ENCODE peak calls at places on chromosomes 16 and 17, in nine cellular contexts. R is MM.1S, M is SK-N-SH, W is MCF 10A, F is fibroblast of the aortic adventitia, S is HFFc6, Z is type B pancreatic cell, C is transverse colon, J is left ventricle myocardium inferior. T is an unnamed sample.

GRCh38 chr16:85112364-85112763 is at the start of gene CIBAR2:
- DNase-seq in C (no peak), M (peak), S (no peak), Z (no peak), J (no peak), W (no peak), R (no peak), F (no peak), T (no peak)

GRCh38 chr16:30813821-30814189 is 26.8 kb upstream of the ZNF629 start:
- DNase-seq in J (no peak), S (no peak), W (no peak), Z (no peak), M (no peak), F (no peak), R (no peak), C (no peak), T (no peak)

GRCh38 chr17:19978206-19978802 is 676 bp upstream of the AKAP10 start:
- DNase-seq in C (no peak), S (no peak), M (no peak), F (peak), J (no peak), R (peak), W (no peak), Z (no peak), T (no peak)

GRCh38 chr17:80539022-80539421 is 5.6 kb upstream of the RPTOR start:
- DNase-seq in M (no peak), W (no peak), R (no peak), J (no peak), S (no peak), F (no peak), Z (no peak), C (no peak), T (no peak)

GRCh38 chr17:7281953-7282751 is 634 bp downstream of the SLC2A4 start:
- DNase-seq in R (no peak), C (no peak), W (no peak), M (peak), S (no peak), F (no peak), Z (no peak), J (peak), T (no peak)

GRCh38 chr17:39669897-39670735 is 1.9 kb downstream of the PNMT start:
- DNase-seq in W (no peak), Z (no peak), F (no peak), R (no peak), S (no peak), J (no peak), M (peak), C (no peak), T (no peak)

GRCh38 chr17:41452276-41452675 is 11.5 kb upstream of the KRT38 start:
- DNase-seq in F (no peak), S (no peak), J (no peak), C (no peak), M (no peak), W (no peak), Z (no peak), R (no peak), T (no peak)

GRCh38 chr17:29393451-29393850 is 3.3 kb downstream of the TAOK1 start:
- DNase-seq in R (no peak), F (peak), M (no peak), C (no peak), S (no peak), Z (no peak), W (no peak), J (no peak), T (no peak)

GRCh38 chr17:33318241-33318640 is 25.1 kb upstream of the ASIC2 start:
- DNase-seq in R (no peak), S (no peak), W (no peak), F (no peak), M (no peak), C (no peak), Z (no peak), J (no peak), T (no peak)

GRCh38 chr17:1119924-1120323 is 59.9 kb downstream of the ABR start:
- DNase-seq in S (no peak), M (no peak), F (no peak), Z (no peak), R (peak), J (no peak), C (no peak), W (no peak), T (no peak)

GRCh38 chr16:17275989-17276530 is 194.7 kb downstream of the XYLT1 start:
- DNase-seq in S (no peak), F (no peak), W (no peak), C (no peak), R (no peak), Z (no peak), M (no peak), J (no peak), T (no peak)

GRCh38 chr16:84928679-84929420 is 82.5 kb downstream of the ZDHHC7 start:
- DNase-seq in M (no peak), F (peak), W (peak), C (peak), Z (no peak), S (no peak), R (no peak), J (peak), T (no peak)

GRCh38 chr17:39548494-39548893 is 59.2 kb downstream of the NEUROD2 start:
- DNase-seq in F (peak), W (no peak), Z (no peak), M (no peak), C (no peak), J (peak), S (no peak), R (no peak), T (no peak)

GRCh38 chr17:148757-149156 is 11.4 kb downstream of the SCGB1C2 start:
- DNase-seq in S (no peak), M (no peak), J (peak), F (no peak), C (no peak), Z (no peak), R (no peak), W (no peak), T (no peak)

GRCh38 chr17:27247071-27247957 is 46.6 kb upstream of the WSB1 start:
- DNase-seq in W (peak), C (peak), J (peak), M (no peak), S (peak), Z (no peak), F (peak), R (no peak), T (peak)

GRCh38 chr16:74811911-74812310 is 37.3 kb upstream of the FA2H start:
- DNase-seq in Z (no peak), J (no peak), W (peak), S (no peak), F (peak), R (no peak), M (no peak), C (no peak), T (no peak)

GRCh38 chr16:53898993-53899392 is 195.0 kb downstream of the FTO start:
- DNase-seq in Z (no peak), R (no peak), S (no peak), J (no peak), M (no peak), C (no peak), W (peak), F (no peak), T (no peak)

GRCh38 chr16:82010649-82011048 is 621 bp downstream of the SDR42E1 start:
- DNase-seq in S (no peak), Z (no peak), R (peak), J (no peak), F (no peak), W (no peak), C (no peak), M (no peak), T (no peak)

GRCh38 chr16:83939266-83939856 is 13.7 kb upstream of the OSGIN1 start:
- DNase-seq in J (no peak), F (no peak), R (no peak), Z (no peak), M (no peak), S (no peak), W (no peak), C (no peak), T (no peak)

GRCh38 chr16:87971933-87972332 is 20.7 kb downstream of the BANP start:
- DNase-seq in F (no peak), Z (no peak), S (no peak), M (no peak), C (no peak), J (no peak), W (no peak), R (no peak), T (no peak)

GRCh38 chr17:75684249-75684648 is 17.1 kb downstream of the SAP30BP start:
- DNase-seq in R (no peak), J (no peak), W (no peak), Z (no peak), M (no peak), C (no peak), S (peak), F (peak), T (no peak)

GRCh38 chr17:47615766-47616424 is 33.8 kb upstream of the KPNB1 start:
- DNase-seq in R (peak), J (no peak), F (peak), M (peak), S (peak), C (no peak), W (peak), Z (no peak), T (no peak)

GRCh38 chr16:68676113-68676860 is 31.2 kb downstream of the CDH3 start:
- DNase-seq in S (no peak), M (no peak), Z (no peak), R (no peak), W (peak), J (no peak), F (no peak), C (no peak), T (no peak)

GRCh38 chr17:69448431-69449102 is 34.1 kb downstream of the MAP2K6 start:
- DNase-seq in M (peak), W (no peak), Z (no peak), C (peak), F (no peak), R (no peak), J (peak), S (no peak), T (no peak)

GRCh38 chr16:30724641-30725464 is 23.4 kb upstream of the PHKG2 start:
- DNase-seq in F (no peak), C (peak), W (no peak), R (no peak), S (no peak), J (peak), M (no peak), Z (no peak), T (no peak)

GRCh38 chr16:28951410-28951943 is 740 bp downstream of the NFATC2IP start:
- DNase-seq in R (peak), F (no peak), M (no peak), Z (no peak), J (no peak), S (no peak), W (peak), C (peak), T (no peak)

GRCh38 chr17:4329838-4330237 is 36.6 kb downstream of the UBE2G1 start:
- DNase-seq in W (peak), F (peak), J (no peak), R (no peak), Z (no peak), S (peak), M (no peak), C (no peak), T (peak)

DNA sequence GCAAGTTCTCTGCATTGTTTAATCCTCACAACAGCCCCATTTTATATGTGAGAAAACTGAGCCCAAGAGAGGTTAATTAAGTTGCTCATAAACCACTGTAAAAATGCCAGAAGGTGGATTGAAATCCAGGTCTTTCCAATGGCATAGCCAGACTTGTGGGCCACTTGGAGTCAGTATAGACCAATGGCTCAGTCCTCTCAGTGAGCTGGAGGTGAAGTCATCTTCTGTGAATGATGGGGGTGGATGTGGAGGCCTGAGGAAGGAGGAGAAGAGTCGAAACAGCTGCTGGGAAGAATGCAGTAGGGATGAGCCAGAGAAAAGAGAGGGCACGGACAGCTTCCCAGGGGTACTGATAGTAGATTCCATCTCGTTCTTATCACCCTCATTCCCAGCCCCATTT is 213.4 kb downstream of the SOX9 start:
- DNase-seq in W (no peak), Z (no peak), C (no peak), S (peak), M (no peak), R (no peak), J (no peak), F (peak), T (peak)
- TF ChIP-seq CTCF in W (no peak), Z (no peak), C (no peak), S (peak), M (peak), R (no peak), J (no peak), F (peak), T (peak)

DNA sequence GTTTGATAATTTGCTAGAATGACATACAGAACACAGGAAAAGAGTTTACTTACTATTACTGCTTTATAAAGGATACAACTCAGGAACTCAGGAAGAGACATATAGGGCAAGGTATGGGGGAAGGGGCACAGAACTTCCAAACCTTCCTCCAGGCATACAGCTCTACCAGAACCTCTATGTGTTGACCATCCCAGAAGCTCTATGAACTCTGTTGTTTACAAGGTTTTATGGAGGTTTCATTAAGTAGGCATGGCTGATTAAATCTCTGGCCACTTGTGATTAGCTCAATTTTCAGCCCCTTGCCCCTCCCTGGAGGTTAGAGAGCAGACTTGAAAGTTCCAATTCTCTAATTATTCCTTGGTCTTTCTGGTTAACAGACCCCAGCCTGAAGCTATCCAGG is 60.2 kb upstream of the C17orf78 start:
- DNase-seq in R (no peak), W (no peak), F (no peak), J (no peak), Z (no peak), M (no peak), C (no peak), S (no peak), T (no peak)
- TF ChIP-seq CTCF in R (no peak), W (no peak), F (no peak), J (no peak), Z (no peak), M (no peak), C (no peak), S (no peak), T (no peak)

DNA sequence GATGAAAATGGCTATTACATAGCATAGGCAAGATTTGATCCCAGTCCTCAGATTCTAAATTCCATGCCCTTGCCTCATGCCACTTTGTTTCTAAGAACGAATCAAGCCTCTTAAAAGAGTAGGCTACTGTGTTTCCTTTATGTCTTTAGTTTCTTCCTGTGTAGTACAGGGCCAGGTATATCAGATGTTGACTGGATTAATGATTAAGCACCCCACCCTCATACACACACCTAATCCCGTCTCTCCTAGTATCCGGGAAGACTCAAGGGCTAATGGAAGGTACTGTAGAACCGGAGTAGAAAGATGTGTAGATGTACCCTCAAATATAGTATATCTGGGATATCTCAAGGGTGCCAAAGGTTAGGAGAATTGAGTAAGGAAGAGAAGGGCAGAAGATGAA is 6.7 kb downstream of the TOM1L1 start:
- DNase-seq in R (no peak), J (no peak), W (no peak), Z (no peak), M (no peak), C (no peak), F (no peak), S (no peak), T (no peak)
- TF ChIP-seq CTCF in R (no peak), J (no peak), W (no peak), Z (no peak), M (no peak), C (no peak), F (no peak), S (no peak), T (no peak)

GRCh38 chr16:50881331-50881830 is 139.5 kb downstream of the CYLD start:
- DNase-seq in Z (no peak), W (no peak), R (no peak), F (no peak), C (no peak), S (no peak), J (no peak), M (no peak), T (no peak)

GRCh38 chr16:50887500-50887899 is 145.6 kb downstream of the CYLD start:
- DNase-seq in M (no peak), J (no peak), C (no peak), R (no peak), F (no peak), S (no peak), W (no peak), Z (no peak), T (no peak)

GRCh38 chr16:50881953-50882352 is 140.1 kb downstream of the CYLD start:
- DNase-seq in S (no peak), C (no peak), R (no peak), Z (no peak), W (no peak), J (no peak), M (no peak), F (no peak), T (no peak)

GRCh38 chr16:50880926-50881325 is 139.0 kb downstream of the CYLD start:
- DNase-seq in J (no peak), S (no peak), W (no peak), M (no peak), C (no peak), F (no peak), Z (no peak), R (no peak), T (no peak)

GRCh38 chr16:50884066-50884860 is 142.4 kb downstream of the CYLD start:
- DNase-seq in W (peak), S (no peak), R (no peak), F (no peak), J (no peak), C (no peak), Z (no peak), M (peak), T (no peak)
- TF ChIP-seq CTCF in W (peak), S (peak), R (peak), F (peak), J (no peak), C (no peak), Z (peak), M (no peak), T (peak)